ENCODE peak calls at places on chromosome 3, in nine cellular contexts. S, U, L, M, C, W, A, O and F are unnamed samples.

GRCh38 chr3:55009372-55009771 is 81.5 kb upstream of the LRTM1 start:
- DNase-seq in S (no peak), U (no peak), L (no peak), M (no peak), C (no peak), W (no peak), A (no peak), O (no peak), F (no peak)

GRCh38 chr3:136995652-136996051 is 37.9 kb downstream of the IL20RB start:
- DNase-seq in S (no peak), U (peak; percentile 62), L (no peak), M (no peak), C (no peak), W (no peak), A (no peak), O (no peak), F (no peak)

GRCh38 chr3:7504886-7505775 is 644.2 kb downstream of the GRM7 start:
- DNase-seq in S (peak; percentile 91), U (peak; percentile 98), L (no peak), M (peak; percentile 94), C (no peak), W (no peak), A (no peak), O (peak; percentile 75), F (peak; percentile 45)

GRCh38 chr3:5226783-5227182 is 39.3 kb downstream of the EDEM1 start:
- DNase-seq in S (peak; percentile 62), U (peak; percentile 60), L (no peak), M (peak; percentile 6), C (peak; percentile 35), W (no peak), A (no peak), O (peak; percentile 36), F (no peak)

GRCh38 chr3:66253790-66254620 is 33.2 kb downstream of the SLC25A26 start:
- DNase-seq in S (peak; percentile 50), U (peak; percentile 72), L (no peak), M (peak; percentile 16), C (peak; percentile 37), W (no peak), A (no peak), O (peak; percentile 61), F (no peak)

GRCh38 chr3:112653881-112654300 is 12.9 kb upstream of the CCDC80 start:
- DNase-seq in S (peak; percentile 78), U (peak; percentile 80), L (no peak), M (no peak), C (no peak), W (no peak), A (no peak), O (peak; percentile 95), F (peak; percentile 54)

GRCh38 chr3:179811321-179812095 is 158.7 kb downstream of the USP13 start:
- DNase-seq in S (peak; percentile 82), U (peak; percentile 77), L (peak; percentile 5), M (peak; percentile 55), C (peak; percentile 64), W (no peak), A (peak; percentile 51), O (peak; percentile 90), F (peak; percentile 18)

GRCh38 chr3:17841190-17841828 is 98.9 kb upstream of the TBC1D5 start:
- DNase-seq in S (peak; percentile 88), U (peak; percentile 72), L (peak; percentile 80), M (peak; percentile 30), C (peak; percentile 65), W (peak; percentile 70), A (peak; percentile 75), O (peak; percentile 65), F (peak; percentile 27)

GRCh38 chr3:184110316-184110725 is 13.5 kb downstream of the HTR3E start:
- DNase-seq in S (peak; percentile 20), U (peak; percentile 24), L (no peak), M (peak; percentile 45), C (no peak), W (no peak), A (no peak), O (peak; percentile 71), F (no peak)

GRCh38 chr3:113832477-113833164 is 6.0 kb upstream of the GRAMD1C start:
- DNase-seq in S (peak; percentile 52), U (no peak), L (no peak), M (no peak), C (no peak), W (no peak), A (no peak), O (no peak), F (no peak)

GRCh38 chr3:129118745-129119144 is 2.9 kb downstream of the RAB43 start:
- DNase-seq in S (no peak), U (no peak), L (peak; percentile 51), M (no peak), C (no peak), W (peak; percentile 31), A (no peak), O (no peak), F (no peak)

GRCh38 chr3:194598771-194599557 is 34.3 kb downstream of the TMEM44 start:
- DNase-seq in S (peak; percentile 95), U (peak; percentile 99), L (no peak), M (no peak), C (no peak), W (no peak), A (no peak), O (peak; percentile 53), F (peak; percentile 74)

GRCh38 chr3:51708216-51708845 is 1.5 kb downstream of the GRM2 start:
- DNase-seq in S (no peak), U (no peak), L (no peak), M (no peak), C (no peak), W (no peak), A (no peak), O (no peak), F (no peak)

GRCh38 chr3:172281884-172282283 is 166.4 kb downstream of the GHSR start:
- DNase-seq in S (no peak), U (no peak), L (no peak), M (no peak), C (no peak), W (no peak), A (no peak), O (no peak), F (no peak)

GRCh38 chr3:13539671-13540070 is 9.3 kb upstream of the FBLN2 start:
- DNase-seq in S (no peak), U (no peak), L (no peak), M (no peak), C (no peak), W (no peak), A (no peak), O (no peak), F (no peak)

GRCh38 chr3:13524979-13525669 is 23.8 kb upstream of the FBLN2 start:
- DNase-seq in S (no peak), U (peak; percentile 50), L (no peak), M (no peak), C (no peak), W (no peak), A (no peak), O (peak; percentile 73), F (no peak)

GRCh38 chr3:126548556-126549466 is 9.9 kb downstream of the C3orf22 start:
- DNase-seq in S (no peak), U (no peak), L (no peak), M (no peak), C (no peak), W (no peak), A (no peak), O (no peak), F (no peak)

GRCh38 chr3:73292241-73292640 is 230.8 kb downstream of the EBLN2 start:
- DNase-seq in S (peak; percentile 59), U (no peak), L (no peak), M (no peak), C (no peak), W (no peak), A (no peak), O (no peak), F (no peak)

GRCh38 chr3:94694894-94695293 is 632.0 kb downstream of the NSUN3 start:
- DNase-seq in S (peak; percentile 65), U (no peak), L (no peak), M (no peak), C (no peak), W (no peak), A (no peak), O (peak; percentile 4), F (no peak)